ENCODE peak calls at places on chromosomes 4 and X, in seven cellular contexts. Q is GM20000, O is glomerular endothelial cell, S is B cell, P is fibroblast of lung, U is BE2C, N is GM23248. R is an unnamed sample.

GRCh38 chrX:47232803-47233332 is at the start of gene USP11:
- DNase-seq in Q (peak; percentile 56), O (no peak), S (peak; percentile 59), P (peak; percentile 60), U (peak; percentile 47), N (peak; percentile 57), R (peak; percentile 62)

GRCh38 chr4:65623509-65623908 is 46.8 kb downstream of the EPHA5 start:
- DNase-seq in Q (no peak), O (no peak), S (no peak), P (peak; percentile 9), U (no peak), N (peak; percentile 81), R (no peak)

GRCh38 chr4:2685541-2685940 is 70.6 kb downstream of the TNIP2 start:
- DNase-seq in Q (no peak), O (no peak), S (no peak), P (peak; percentile 35), U (no peak), N (peak; percentile 75), R (no peak)

GRCh38 chr4:10164877-10165283 is 48.3 kb upstream of the WDR1 start:
- DNase-seq in Q (peak; percentile 54), O (no peak), S (no peak), P (peak; percentile 38), U (peak; percentile 29), N (peak; percentile 74), R (peak; percentile 31)

GRCh38 chrX:10533686-10534365 is 86.6 kb downstream of the MID1 start:
- DNase-seq in Q (no peak), O (no peak), S (no peak), P (no peak), U (no peak), N (peak; percentile 32), R (no peak)

GRCh38 chrX:27915617-27916016 is 65.6 kb downstream of the DCAF8L1 start:
- DNase-seq in Q (peak; percentile 1), O (no peak), S (no peak), P (peak; percentile 21), U (no peak), N (no peak), R (no peak)

GRCh38 chr4:114599231-114600065 is 841 bp downstream of the UGT8 start:
- DNase-seq in Q (peak; percentile 15), O (no peak), S (no peak), P (peak; percentile 13), U (peak; percentile 6), N (peak; percentile 8), R (peak; percentile 32)

GRCh38 chr4:108512615-108513505 is 107.5 kb upstream of the RPL34 start:
- DNase-seq in Q (no peak), O (no peak), S (no peak), P (peak; percentile 76), U (peak; percentile 54), N (peak; percentile 37), R (no peak)